ENCODE peak calls at places on chromosome 10, in six cellular contexts. One of them, this sample, is unnamed. For H3K9me3, the result is how much of the 10 kb centered on the place peaks cover.

GRCh38 chr10:91194497-91195179 is 25.8 kb upstream of the PCGF5 start:
- DNase-seq in AG04450: no peak
- DNase-seq in left ventricle myocardium inferior: no peak
- DNase-seq in MM.1S: no peak
- DNase-seq in cardiac muscle cell: no peak
- DNase-seq in GM23248: peak
- DNase-seq in this sample: no peak

GRCh38 chr10:78283069-78283682 is 249.5 kb downstream of the RPS24 start:
- DNase-seq in AG04450: no peak
- DNase-seq in left ventricle myocardium inferior: no peak
- DNase-seq in MM.1S: no peak
- DNase-seq in cardiac muscle cell: no peak
- DNase-seq in GM23248: no peak
- DNase-seq in this sample: no peak

GRCh38 chr10:3887885-3888476 is 103.0 kb upstream of the KLF6 start:
- DNase-seq in AG04450: peak
- DNase-seq in left ventricle myocardium inferior: no peak
- DNase-seq in MM.1S: no peak
- DNase-seq in cardiac muscle cell: no peak
- DNase-seq in GM23248: peak
- DNase-seq in this sample: no peak

GRCh38 chr10:49664842-49665355 is 14.6 kb upstream of the C10orf53 start:
- DNase-seq in AG04450: no peak
- DNase-seq in left ventricle myocardium inferior: no peak
- DNase-seq in MM.1S: no peak
- DNase-seq in cardiac muscle cell: no peak
- DNase-seq in GM23248: no peak
- DNase-seq in this sample: no peak

GRCh38 chr10:130956251-130956650 is 355.3 kb downstream of the TCERG1L start:
- DNase-seq in AG04450: no peak
- DNase-seq in left ventricle myocardium inferior: no peak
- DNase-seq in MM.1S: no peak
- DNase-seq in cardiac muscle cell: peak
- DNase-seq in GM23248: no peak
- DNase-seq in this sample: no peak

GRCh38 chr10:3222068-3222467 is 49.5 kb upstream of the PITRM1 start:
- DNase-seq in AG04450: no peak
- DNase-seq in left ventricle myocardium inferior: no peak
- DNase-seq in MM.1S: no peak
- DNase-seq in cardiac muscle cell: no peak
- DNase-seq in GM23248: peak
- DNase-seq in this sample: no peak

GRCh38 chr10:59362184-59362966 is at the start of gene FAM13C:
- DNase-seq in AG04450: no peak
- DNase-seq in left ventricle myocardium inferior: peak
- DNase-seq in MM.1S: peak
- DNase-seq in cardiac muscle cell: peak
- DNase-seq in GM23248: peak
- DNase-seq in this sample: peak

GRCh38 chr10:116112232-116113231 is 160.5 kb downstream of the GFRA1 start:
- DNase-seq in AG04450: no peak
- DNase-seq in left ventricle myocardium inferior: no peak
- DNase-seq in MM.1S: no peak
- DNase-seq in cardiac muscle cell: no peak
- DNase-seq in GM23248: no peak
- DNase-seq in this sample: no peak

GRCh38 chr10:124967255-124967654 is 25.3 kb downstream of the ZRANB1 start:
- DNase-seq in AG04450: no peak
- DNase-seq in left ventricle myocardium inferior: no peak
- DNase-seq in MM.1S: no peak
- DNase-seq in cardiac muscle cell: no peak
- DNase-seq in GM23248: no peak
- DNase-seq in this sample: no peak

GRCh38 chr10:88062385-88062784 is 199.0 kb downstream of the PTEN start:
- DNase-seq in AG04450: no peak
- DNase-seq in left ventricle myocardium inferior: no peak
- DNase-seq in MM.1S: no peak
- DNase-seq in cardiac muscle cell: peak
- DNase-seq in GM23248: no peak
- DNase-seq in this sample: no peak

GRCh38 chr10:25497281-25497680 is 322.5 kb downstream of the GPR158 start:
- DNase-seq in AG04450: no peak
- DNase-seq in left ventricle myocardium inferior: no peak
- DNase-seq in MM.1S: no peak
- DNase-seq in cardiac muscle cell: no peak
- DNase-seq in GM23248: no peak
- DNase-seq in this sample: no peak

GRCh38 chr10:32159264-32159663 is 103.0 kb upstream of the KIF5B start:
- DNase-seq in AG04450: no peak
- DNase-seq in left ventricle myocardium inferior: no peak
- DNase-seq in MM.1S: no peak
- DNase-seq in cardiac muscle cell: no peak
- DNase-seq in GM23248: no peak
- DNase-seq in this sample: no peak

DNA sequence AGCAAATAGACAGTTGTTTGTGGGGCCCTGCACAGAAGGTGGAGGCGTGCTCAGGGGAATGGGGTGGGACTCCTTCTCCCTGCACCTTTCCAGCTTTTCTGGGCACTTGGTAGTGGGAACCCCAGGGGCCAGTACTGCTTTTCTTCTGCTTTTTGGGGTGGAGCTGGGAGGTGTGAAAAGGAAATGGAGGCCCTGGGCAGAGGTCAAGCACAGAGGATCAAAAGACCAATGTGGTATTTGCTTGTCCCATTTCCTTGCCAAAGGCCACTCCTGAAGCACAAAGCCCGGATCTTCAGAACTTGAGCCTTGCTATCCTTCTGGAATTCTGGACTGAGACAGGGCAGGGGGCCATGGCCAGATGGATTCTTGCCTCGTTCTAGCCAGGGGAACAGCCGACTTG is 26.4 kb downstream of the ADRA2A start:
- DNase-seq in AG04450: no peak
- DNase-seq in left ventricle myocardium inferior: no peak
- DNase-seq in MM.1S: no peak
- DNase-seq in cardiac muscle cell: no peak
- DNase-seq in GM23248: no peak
- DNase-seq in this sample: peak
- H3K27ac ChIP-seq in AG04450: no peak
- H3K27ac ChIP-seq in left ventricle myocardium inferior: no peak
- H3K27ac ChIP-seq in MM.1S: no peak
- H3K27ac ChIP-seq in cardiac muscle cell: no peak
- H3K27ac ChIP-seq in GM23248: no peak
- H3K27ac ChIP-seq in this sample: no peak

DNA sequence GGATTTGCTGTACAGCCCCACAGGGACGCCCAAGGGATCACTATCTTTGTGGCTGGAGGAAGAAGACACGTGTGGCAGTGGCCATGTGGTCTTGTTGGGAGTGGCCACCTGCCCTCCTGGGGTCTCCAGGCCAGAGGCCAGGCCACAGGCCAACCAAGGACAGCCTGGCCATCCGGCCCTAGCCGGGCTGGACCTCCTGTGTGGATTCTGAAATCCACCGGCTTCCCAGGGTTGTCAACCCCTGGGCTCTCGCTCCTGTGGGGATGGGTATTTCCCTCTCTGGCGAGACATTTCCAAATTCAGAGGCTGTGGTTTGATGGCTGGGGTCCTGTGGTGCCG is 31.5 kb upstream of the CFAP46 start:
- DNase-seq in AG04450: no peak
- DNase-seq in left ventricle myocardium inferior: no peak
- DNase-seq in MM.1S: no peak
- DNase-seq in cardiac muscle cell: no peak
- DNase-seq in GM23248: no peak
- DNase-seq in this sample: peak
- H3K9me3 ChIP-seq in AG04450: under half
- H3K9me3 ChIP-seq in left ventricle myocardium inferior: under half
- H3K9me3 ChIP-seq in MM.1S: under half
- H3K9me3 ChIP-seq in cardiac muscle cell: under half
- H3K9me3 ChIP-seq in GM23248: under half
- H3K9me3 ChIP-seq in this sample: under half

DNA sequence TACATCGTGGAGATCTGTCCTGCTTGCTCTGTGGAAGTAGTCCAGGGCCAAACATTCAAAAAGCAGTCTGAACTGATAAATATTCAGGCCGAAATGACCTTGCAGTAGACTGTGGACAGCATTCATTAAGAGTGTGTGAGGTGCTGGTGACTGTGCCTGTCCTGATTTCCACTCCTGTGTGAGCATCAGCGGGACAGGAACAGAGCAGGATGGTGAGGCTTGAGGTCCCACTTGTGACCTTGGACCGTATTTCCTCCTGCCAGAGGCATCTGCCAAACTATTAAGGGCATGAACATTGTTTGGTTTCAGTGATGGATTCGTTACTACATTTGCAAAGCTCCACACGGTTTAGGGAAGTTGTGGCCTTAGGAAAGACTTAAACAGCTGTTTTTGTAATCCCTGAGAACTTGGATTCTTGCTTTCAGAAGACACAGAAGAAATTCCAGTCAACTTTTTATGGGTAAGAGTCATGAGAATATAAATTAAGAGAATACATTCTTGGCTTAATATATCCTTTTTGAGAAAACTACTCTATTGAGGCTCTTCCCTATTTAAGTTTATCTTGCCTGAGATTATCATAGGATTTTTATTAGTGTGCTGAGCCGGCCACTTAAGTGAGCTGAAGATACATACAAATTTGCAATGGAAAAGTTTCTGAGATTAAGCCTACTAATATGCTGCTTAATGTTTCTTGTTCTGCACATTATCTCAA is 32.9 kb downstream of the CCNY start:
- DNase-seq in AG04450: peak
- DNase-seq in left ventricle myocardium inferior: no peak
- DNase-seq in MM.1S: no peak
- DNase-seq in cardiac muscle cell: no peak
- DNase-seq in GM23248: peak
- DNase-seq in this sample: no peak
- H3K27ac ChIP-seq in AG04450: no peak
- H3K27ac ChIP-seq in left ventricle myocardium inferior: peak
- H3K27ac ChIP-seq in MM.1S: no peak
- H3K27ac ChIP-seq in cardiac muscle cell: peak
- H3K27ac ChIP-seq in GM23248: peak
- H3K27ac ChIP-seq in this sample: peak

GRCh38 chr10:133554600-133554999 is 10.8 kb downstream of the SYCE1 start:
- DNase-seq in AG04450: no peak
- DNase-seq in left ventricle myocardium inferior: no peak
- DNase-seq in MM.1S: no peak
- DNase-seq in cardiac muscle cell: no peak
- DNase-seq in GM23248: no peak
- DNase-seq in this sample: no peak

GRCh38 chr10:133559216-133559615 is 6.2 kb downstream of the SYCE1 start:
- DNase-seq in AG04450: no peak
- DNase-seq in left ventricle myocardium inferior: no peak
- DNase-seq in MM.1S: no peak
- DNase-seq in cardiac muscle cell: no peak
- DNase-seq in GM23248: no peak
- DNase-seq in this sample: no peak

GRCh38 chr10:133555521-133555920 is 9.9 kb downstream of the SYCE1 start:
- DNase-seq in AG04450: no peak
- DNase-seq in left ventricle myocardium inferior: no peak
- DNase-seq in MM.1S: no peak
- DNase-seq in cardiac muscle cell: no peak
- DNase-seq in GM23248: no peak
- DNase-seq in this sample: peak
- H3K9me3 ChIP-seq in AG04450: under half
- H3K9me3 ChIP-seq in left ventricle myocardium inferior: under half
- H3K9me3 ChIP-seq in MM.1S: under half
- H3K9me3 ChIP-seq in cardiac muscle cell: under half
- H3K9me3 ChIP-seq in GM23248: under half
- H3K9me3 ChIP-seq in this sample: under half

GRCh38 chr10:98270026-98270740 is 2.2 kb upstream of the LOXL4 start:
- DNase-seq in AG04450: no peak
- DNase-seq in left ventricle myocardium inferior: no peak
- DNase-seq in MM.1S: no peak
- DNase-seq in cardiac muscle cell: no peak
- DNase-seq in GM23248: no peak
- DNase-seq in this sample: no peak
- H3K27ac ChIP-seq in AG04450: peak
- H3K27ac ChIP-seq in left ventricle myocardium inferior: peak
- H3K27ac ChIP-seq in MM.1S: no peak
- H3K27ac ChIP-seq in cardiac muscle cell: peak
- H3K27ac ChIP-seq in GM23248: peak
- H3K27ac ChIP-seq in this sample: peak

This sample was measured in upper lobe of right lung.